ENCODE peak calls at places on chromosomes 4 and X, in four cellular contexts. Q is NCI-H2171 treated with DMSO at 0.1 percent for 48 hours, U is ureter, L is Karpas-422. J is an unnamed sample.
A peak's percentile ranks its signal among the peaks of the same experiment; 100 is the strongest.

GRCh38 chr4:1775731-1776500 is 17.2 kb upstream of the FGFR3 start:
- DNase-seq in L (peak; percentile 82), U (no peak), Q (no peak), J (no peak)

GRCh38 chr4:182897601-182898478 is 19.3 kb downstream of the DCTD start:
- DNase-seq in U (no peak), Q (no peak), L (no peak), J (no peak)

GRCh38 chr4:37964734-37965457 is 4.7 kb downstream of the PTTG2 start:
- DNase-seq in L (no peak), Q (no peak), U (no peak), J (no peak)

GRCh38 chr4:138697771-138698170 is 317.8 kb upstream of the NOCT start:
- DNase-seq in U (no peak), Q (no peak), L (no peak), J (no peak)

GRCh38 chr4:27186710-27187109 is 326.1 kb downstream of the STIM2 start:
- DNase-seq in L (no peak), Q (no peak), U (no peak), J (no peak)

GRCh38 chr4:169106696-169107229 is 96.7 kb upstream of the CBR4 start:
- DNase-seq in Q (no peak), L (no peak), U (no peak), J (no peak)

GRCh38 chr4:134278675-134279074 is 77.1 kb upstream of the PABPC4L start:
- DNase-seq in Q (no peak), U (no peak), L (no peak), J (no peak)

GRCh38 chrX:150162141-150162540 is 201.0 kb upstream of the MAMLD1 start:
- DNase-seq in L (no peak), U (no peak), Q (no peak), J (peak; percentile 2)

GRCh38 chr4:104693601-104694201 is 199.0 kb upstream of the CXXC4 start:
- DNase-seq in U (no peak), L (peak; percentile 65), Q (peak; percentile 2), J (no peak)

GRCh38 chr4:152673489-152673888 is 6.3 kb downstream of the TMEM154 start:
- DNase-seq in U (no peak), Q (no peak), L (no peak), J (no peak)

GRCh38 chr4:145825255-145825654 is 113.4 kb downstream of the ZNF827 start:
- DNase-seq in L (no peak), Q (no peak), U (no peak), J (no peak)

GRCh38 chr4:148445071-148445902 is 3.1 kb upstream of the NR3C2 start:
- DNase-seq in U (peak; percentile 75), Q (peak; percentile 1), L (no peak), J (no peak)

GRCh38 chrX:121102101-121102500 is 54.7 kb downstream of the GLUD2 start:
- DNase-seq in Q (no peak), U (no peak), L (no peak), J (no peak)

GRCh38 chrX:70353524-70353923 is 63.6 kb downstream of the KIF4A start:
- DNase-seq in Q (no peak), L (no peak), U (no peak), J (no peak)

GRCh38 chr4:74005528-74005927 is 7.1 kb upstream of the CXCL5 start:
- DNase-seq in U (no peak), Q (no peak), L (no peak), J (no peak)

GRCh38 chrX:47191331-47191730 is 2.3 kb upstream of the UBA1 start:
- DNase-seq in U (no peak), Q (peak; percentile 51), L (peak; percentile 91), J (no peak)

GRCh38 chr4:7721984-7722551 is 217.6 kb downstream of the AFAP1 start:
- DNase-seq in Q (no peak), L (no peak), U (no peak), J (no peak)

GRCh38 chrX:150688911-150689451 is 4.2 kb upstream of the MTMR1 start:
- DNase-seq in Q (no peak), L (no peak), U (no peak), J (no peak)

GRCh38 chrX:130339408-130340222 is at the start of gene SLC25A14:
- DNase-seq in Q (peak; percentile 70), L (peak; percentile 92), U (peak; percentile 70), J (peak; percentile 91)

GRCh38 chr4:145839151-145839550 is 99.5 kb downstream of the ZNF827 start:
- DNase-seq in L (no peak), U (no peak), Q (no peak), J (no peak)

GRCh38 chr4:152283806-152284470 is 252.0 kb downstream of the FBXW7 start:
- DNase-seq in Q (no peak), U (no peak), L (no peak), J (no peak)

GRCh38 chr4:39539026-39539690 is 11.9 kb upstream of the UGDH start:
- DNase-seq in U (no peak), Q (peak; percentile 42), L (no peak), J (no peak)

GRCh38 chr4:150462743-150463142 is 119.2 kb upstream of the MAB21L2 start:
- DNase-seq in L (no peak), U (no peak), Q (no peak), J (no peak)

GRCh38 chr4:158203929-158204328 is 6.4 kb upstream of the TMEM144 start:
- DNase-seq in U (no peak), L (no peak), Q (no peak), J (no peak)

GRCh38 chr4:156132196-156132595 is 178.5 kb upstream of the CTSO start:
- DNase-seq in Q (no peak), L (no peak), U (no peak), J (no peak)

J was measured in esophagus muscularis mucosa.